ENCODE peak calls at places on chromosomes 11 and 22, in six cellular contexts. One of them, this sample, is unnamed.

GRCh38 chr11:126359431-126360048 is 4.1 kb downstream of the ST3GAL4 start:
- DNase-seq in stimulated activated CD8-positive, alpha-beta memory T cell treated with anti-CD3 and anti-CD28 coated beads, Interleukin-15, amount 100 ng/mL, for 4 hours: no peak
- DNase-seq in astrocyte of the spinal cord: peak; percentile 33
- DNase-seq in GM13976: no peak
- DNase-seq in dorsolateral prefrontal cortex: peak; percentile 70
- DNase-seq in AG04449: no peak
- DNase-seq in this sample: no peak

GRCh38 chr11:12249590-12250260 is 127.6 kb upstream of the PARVA start:
- DNase-seq in stimulated activated CD8-positive, alpha-beta memory T cell treated with anti-CD3 and anti-CD28 coated beads, Interleukin-15, amount 100 ng/mL, for 4 hours: no peak
- DNase-seq in astrocyte of the spinal cord: no peak
- DNase-seq in GM13976: no peak
- DNase-seq in dorsolateral prefrontal cortex: no peak
- DNase-seq in AG04449: no peak
- DNase-seq in this sample: no peak

GRCh38 chr11:81869337-81870065 is 864.2 kb downstream of the FAM181B start:
- DNase-seq in stimulated activated CD8-positive, alpha-beta memory T cell treated with anti-CD3 and anti-CD28 coated beads, Interleukin-15, amount 100 ng/mL, for 4 hours: peak; percentile 74
- DNase-seq in astrocyte of the spinal cord: peak; percentile 48
- DNase-seq in GM13976: peak; percentile 22
- DNase-seq in dorsolateral prefrontal cortex: no peak
- DNase-seq in AG04449: no peak
- DNase-seq in this sample: peak; percentile 32

GRCh38 chr11:210122-210802 is 2.8 kb downstream of the RIC8A start:
- DNase-seq in stimulated activated CD8-positive, alpha-beta memory T cell treated with anti-CD3 and anti-CD28 coated beads, Interleukin-15, amount 100 ng/mL, for 4 hours: no peak
- DNase-seq in astrocyte of the spinal cord: peak; percentile 65
- DNase-seq in GM13976: no peak
- DNase-seq in dorsolateral prefrontal cortex: peak; percentile 29
- DNase-seq in AG04449: peak; percentile 70
- DNase-seq in this sample: no peak

GRCh38 chr11:44444770-44445321 is 120.6 kb upstream of the CD82 start:
- DNase-seq in stimulated activated CD8-positive, alpha-beta memory T cell treated with anti-CD3 and anti-CD28 coated beads, Interleukin-15, amount 100 ng/mL, for 4 hours: no peak
- DNase-seq in astrocyte of the spinal cord: no peak
- DNase-seq in GM13976: no peak
- DNase-seq in dorsolateral prefrontal cortex: no peak
- DNase-seq in AG04449: no peak
- DNase-seq in this sample: no peak

GRCh38 chr11:34327804-34328631 is 29.8 kb downstream of the ABTB2 start:
- DNase-seq in stimulated activated CD8-positive, alpha-beta memory T cell treated with anti-CD3 and anti-CD28 coated beads, Interleukin-15, amount 100 ng/mL, for 4 hours: no peak
- DNase-seq in astrocyte of the spinal cord: no peak
- DNase-seq in GM13976: no peak
- DNase-seq in dorsolateral prefrontal cortex: no peak
- DNase-seq in AG04449: no peak
- DNase-seq in this sample: no peak

GRCh38 chr11:38990139-38990538 is 2392.1 kb upstream of the RAG2 start:
- DNase-seq in stimulated activated CD8-positive, alpha-beta memory T cell treated with anti-CD3 and anti-CD28 coated beads, Interleukin-15, amount 100 ng/mL, for 4 hours: no peak
- DNase-seq in astrocyte of the spinal cord: no peak
- DNase-seq in GM13976: no peak
- DNase-seq in dorsolateral prefrontal cortex: no peak
- DNase-seq in AG04449: no peak
- DNase-seq in this sample: no peak

GRCh38 chr11:58640386-58641023 is 18.0 kb downstream of the CNTF start:
- DNase-seq in stimulated activated CD8-positive, alpha-beta memory T cell treated with anti-CD3 and anti-CD28 coated beads, Interleukin-15, amount 100 ng/mL, for 4 hours: no peak
- DNase-seq in astrocyte of the spinal cord: no peak
- DNase-seq in GM13976: no peak
- DNase-seq in dorsolateral prefrontal cortex: no peak
- DNase-seq in AG04449: no peak
- DNase-seq in this sample: no peak

GRCh38 chr11:61111786-61112517 is 9.7 kb downstream of the CD5 start:
- DNase-seq in stimulated activated CD8-positive, alpha-beta memory T cell treated with anti-CD3 and anti-CD28 coated beads, Interleukin-15, amount 100 ng/mL, for 4 hours: no peak
- DNase-seq in astrocyte of the spinal cord: no peak
- DNase-seq in GM13976: no peak
- DNase-seq in dorsolateral prefrontal cortex: no peak
- DNase-seq in AG04449: no peak
- DNase-seq in this sample: no peak

GRCh38 chr11:86799680-86800075 is 664 bp upstream of the PRSS23 start:
- DNase-seq in stimulated activated CD8-positive, alpha-beta memory T cell treated with anti-CD3 and anti-CD28 coated beads, Interleukin-15, amount 100 ng/mL, for 4 hours: no peak
- DNase-seq in astrocyte of the spinal cord: no peak
- DNase-seq in GM13976: no peak
- DNase-seq in dorsolateral prefrontal cortex: no peak
- DNase-seq in AG04449: no peak
- DNase-seq in this sample: no peak

GRCh38 chr11:87851234-87851633 is 324.0 kb downstream of the RAB38 start:
- DNase-seq in stimulated activated CD8-positive, alpha-beta memory T cell treated with anti-CD3 and anti-CD28 coated beads, Interleukin-15, amount 100 ng/mL, for 4 hours: no peak
- DNase-seq in astrocyte of the spinal cord: peak; percentile 56
- DNase-seq in GM13976: no peak
- DNase-seq in dorsolateral prefrontal cortex: no peak
- DNase-seq in AG04449: peak; percentile 42
- DNase-seq in this sample: no peak

GRCh38 chr11:102171101-102171500 is 60.9 kb downstream of the YAP1 start:
- DNase-seq in stimulated activated CD8-positive, alpha-beta memory T cell treated with anti-CD3 and anti-CD28 coated beads, Interleukin-15, amount 100 ng/mL, for 4 hours: no peak
- DNase-seq in astrocyte of the spinal cord: peak; percentile 74
- DNase-seq in GM13976: no peak
- DNase-seq in dorsolateral prefrontal cortex: no peak
- DNase-seq in AG04449: peak; percentile 63
- DNase-seq in this sample: no peak

GRCh38 chr22:28245579-28246224 is 326.6 kb upstream of the PITPNB start:
- DNase-seq in stimulated activated CD8-positive, alpha-beta memory T cell treated with anti-CD3 and anti-CD28 coated beads, Interleukin-15, amount 100 ng/mL, for 4 hours: no peak
- DNase-seq in astrocyte of the spinal cord: no peak
- DNase-seq in GM13976: no peak
- DNase-seq in dorsolateral prefrontal cortex: no peak
- DNase-seq in AG04449: no peak
- DNase-seq in this sample: no peak

GRCh38 chr11:46916669-46917108 is 1.7 kb downstream of the LRP4 start:
- DNase-seq in stimulated activated CD8-positive, alpha-beta memory T cell treated with anti-CD3 and anti-CD28 coated beads, Interleukin-15, amount 100 ng/mL, for 4 hours: no peak
- DNase-seq in astrocyte of the spinal cord: peak; percentile 68
- DNase-seq in GM13976: peak; percentile 71
- DNase-seq in dorsolateral prefrontal cortex: no peak
- DNase-seq in AG04449: no peak
- DNase-seq in this sample: peak; percentile 68

GRCh38 chr11:7910389-7910788 is 20.7 kb downstream of the OR10A6 start:
- DNase-seq in stimulated activated CD8-positive, alpha-beta memory T cell treated with anti-CD3 and anti-CD28 coated beads, Interleukin-15, amount 100 ng/mL, for 4 hours: no peak
- DNase-seq in astrocyte of the spinal cord: no peak
- DNase-seq in GM13976: no peak
- DNase-seq in dorsolateral prefrontal cortex: no peak
- DNase-seq in AG04449: no peak
- DNase-seq in this sample: no peak

GRCh38 chr11:38163526-38163925 is 1565.5 kb upstream of the RAG2 start:
- DNase-seq in stimulated activated CD8-positive, alpha-beta memory T cell treated with anti-CD3 and anti-CD28 coated beads, Interleukin-15, amount 100 ng/mL, for 4 hours: no peak
- DNase-seq in astrocyte of the spinal cord: no peak
- DNase-seq in GM13976: no peak
- DNase-seq in dorsolateral prefrontal cortex: no peak
- DNase-seq in AG04449: no peak
- DNase-seq in this sample: no peak

GRCh38 chr11:69603978-69604524 is 36.9 kb upstream of the CCND1 start:
- DNase-seq in stimulated activated CD8-positive, alpha-beta memory T cell treated with anti-CD3 and anti-CD28 coated beads, Interleukin-15, amount 100 ng/mL, for 4 hours: no peak
- DNase-seq in astrocyte of the spinal cord: no peak
- DNase-seq in GM13976: no peak
- DNase-seq in dorsolateral prefrontal cortex: no peak
- DNase-seq in AG04449: no peak
- DNase-seq in this sample: no peak

GRCh38 chr11:119178166-119178680 is 7.1 kb upstream of the NHERF4 start:
- DNase-seq in stimulated activated CD8-positive, alpha-beta memory T cell treated with anti-CD3 and anti-CD28 coated beads, Interleukin-15, amount 100 ng/mL, for 4 hours: no peak
- DNase-seq in astrocyte of the spinal cord: no peak
- DNase-seq in GM13976: no peak
- DNase-seq in dorsolateral prefrontal cortex: no peak
- DNase-seq in AG04449: no peak
- DNase-seq in this sample: no peak

GRCh38 chr11:128181090-128181485 is 406.3 kb downstream of the ETS1 start:
- DNase-seq in stimulated activated CD8-positive, alpha-beta memory T cell treated with anti-CD3 and anti-CD28 coated beads, Interleukin-15, amount 100 ng/mL, for 4 hours: no peak
- DNase-seq in astrocyte of the spinal cord: no peak
- DNase-seq in GM13976: no peak
- DNase-seq in dorsolateral prefrontal cortex: no peak
- DNase-seq in AG04449: no peak
- DNase-seq in this sample: no peak

GRCh38 chr22:36366291-36366708 is 21.5 kb downstream of the MYH9 start:
- DNase-seq in stimulated activated CD8-positive, alpha-beta memory T cell treated with anti-CD3 and anti-CD28 coated beads, Interleukin-15, amount 100 ng/mL, for 4 hours: no peak
- DNase-seq in astrocyte of the spinal cord: no peak
- DNase-seq in GM13976: no peak
- DNase-seq in dorsolateral prefrontal cortex: no peak
- DNase-seq in AG04449: no peak
- DNase-seq in this sample: no peak

GRCh38 chr11:95641506-95641905 is 148.1 kb downstream of the FAM76B start:
- DNase-seq in stimulated activated CD8-positive, alpha-beta memory T cell treated with anti-CD3 and anti-CD28 coated beads, Interleukin-15, amount 100 ng/mL, for 4 hours: no peak
- DNase-seq in astrocyte of the spinal cord: no peak
- DNase-seq in GM13976: peak; percentile 39
- DNase-seq in dorsolateral prefrontal cortex: no peak
- DNase-seq in AG04449: no peak
- DNase-seq in this sample: peak; percentile 46

GRCh38 chr11:16049611-16050010 is 306.7 kb downstream of the SOX6 start:
- DNase-seq in stimulated activated CD8-positive, alpha-beta memory T cell treated with anti-CD3 and anti-CD28 coated beads, Interleukin-15, amount 100 ng/mL, for 4 hours: no peak
- DNase-seq in astrocyte of the spinal cord: no peak
- DNase-seq in GM13976: no peak
- DNase-seq in dorsolateral prefrontal cortex: no peak
- DNase-seq in AG04449: no peak
- DNase-seq in this sample: no peak

GRCh38 chr11:125743681-125744080 is 2.4 kb upstream of the PATE1 start:
- DNase-seq in stimulated activated CD8-positive, alpha-beta memory T cell treated with anti-CD3 and anti-CD28 coated beads, Interleukin-15, amount 100 ng/mL, for 4 hours: no peak
- DNase-seq in astrocyte of the spinal cord: no peak
- DNase-seq in GM13976: no peak
- DNase-seq in dorsolateral prefrontal cortex: no peak
- DNase-seq in AG04449: no peak
- DNase-seq in this sample: no peak

GRCh38 chr11:37500425-37500824 is 902.4 kb upstream of the RAG2 start:
- DNase-seq in stimulated activated CD8-positive, alpha-beta memory T cell treated with anti-CD3 and anti-CD28 coated beads, Interleukin-15, amount 100 ng/mL, for 4 hours: no peak
- DNase-seq in astrocyte of the spinal cord: no peak
- DNase-seq in GM13976: no peak
- DNase-seq in dorsolateral prefrontal cortex: no peak
- DNase-seq in AG04449: no peak
- DNase-seq in this sample: no peak

GRCh38 chr22:47034076-47034808 is 271.8 kb downstream of the TBC1D22A start:
- DNase-seq in stimulated activated CD8-positive, alpha-beta memory T cell treated with anti-CD3 and anti-CD28 coated beads, Interleukin-15, amount 100 ng/mL, for 4 hours: no peak
- DNase-seq in astrocyte of the spinal cord: no peak
- DNase-seq in GM13976: no peak
- DNase-seq in dorsolateral prefrontal cortex: peak; percentile 21
- DNase-seq in AG04449: no peak
- DNase-seq in this sample: no peak

GRCh38 chr11:104968856-104969776 is 742 bp upstream of the CASP4 start:
- DNase-seq in stimulated activated CD8-positive, alpha-beta memory T cell treated with anti-CD3 and anti-CD28 coated beads, Interleukin-15, amount 100 ng/mL, for 4 hours: no peak
- DNase-seq in astrocyte of the spinal cord: no peak
- DNase-seq in GM13976: no peak
- DNase-seq in dorsolateral prefrontal cortex: no peak
- DNase-seq in AG04449: no peak
- DNase-seq in this sample: no peak

GRCh38 chr22:31585161-31585859 is 76.7 kb downstream of the PISD start:
- DNase-seq in stimulated activated CD8-positive, alpha-beta memory T cell treated with anti-CD3 and anti-CD28 coated beads, Interleukin-15, amount 100 ng/mL, for 4 hours: no peak
- DNase-seq in astrocyte of the spinal cord: peak; percentile 11
- DNase-seq in GM13976: no peak
- DNase-seq in dorsolateral prefrontal cortex: no peak
- DNase-seq in AG04449: no peak
- DNase-seq in this sample: no peak